ENCODE peak calls at places on chromosomes 13 and 19, in four cellular contexts. L, I, W and V are unnamed samples.

GRCh38 chr19:6730941-6731670 is 6.3 kb downstream of the GPR108 start:
- DNase-seq in W (no peak), I (no peak), L (no peak), V (no peak)

GRCh38 chr13:100597253-100597652 is 8.7 kb upstream of the GGACT start:
- DNase-seq in L (no peak), I (no peak), W (no peak), V (no peak)

GRCh38 chr13:84870190-84870589 is 929.0 kb downstream of the SLITRK6 start:
- DNase-seq in L (no peak), W (no peak), I (no peak), V (peak)

GRCh38 chr13:46354143-46355087 is 32.6 kb downstream of the RUBCNL start:
- DNase-seq in L (no peak), W (no peak), I (no peak), V (no peak)

GRCh38 chr19:18895038-18895827 is 725 bp downstream of the CERS1 start:
- DNase-seq in I (no peak), L (no peak), W (no peak), V (no peak)

GRCh38 chr19:46350029-46350757 is 3.3 kb downstream of the PPP5C start:
- DNase-seq in I (no peak), W (no peak), L (no peak), V (no peak)

GRCh38 chr19:741506-742131 is 9.3 kb upstream of the MISP start:
- DNase-seq in L (no peak), W (no peak), I (peak), V (peak)

GRCh38 chr13:34156841-34157365 is 339.0 kb downstream of the RFC3 start:
- DNase-seq in L (peak), I (peak), W (peak), V (peak)

GRCh38 chr13:89902223-89902622 is 1445.3 kb upstream of the MIR17HG start:
- DNase-seq in L (no peak), I (no peak), W (no peak), V (no peak)

GRCh38 chr19:3129112-3129511 is 6.7 kb upstream of the GNA15 start:
- DNase-seq in W (peak), L (no peak), I (no peak), V (peak)

GRCh38 chr13:94710881-94711560 is 1.3 kb downstream of the SOX21 start:
- DNase-seq in L (no peak), W (no peak), I (peak), V (peak)

GRCh38 chr19:32691952-32692726 is 518 bp downstream of the NUDT19 start:
- DNase-seq in W (no peak), I (peak), L (no peak), V (peak)

GRCh38 chr13:48730971-48731658 is 77.4 kb downstream of the CYSLTR2 start:
- DNase-seq in L (no peak), W (no peak), I (no peak), V (no peak)

GRCh38 chr19:1047696-1048147 is 7.8 kb downstream of the ABCA7 start:
- DNase-seq in L (no peak), W (no peak), I (no peak), V (no peak)

GRCh38 chr19:29812080-29812880 is 489 bp downstream of the CCNE1 start:
- DNase-seq in I (peak), W (no peak), L (no peak), V (no peak)

GRCh38 chr19:5983367-5983955 is 5.5 kb upstream of the RANBP3 start:
- DNase-seq in I (no peak), L (no peak), W (no peak), V (no peak)